ENCODE peak calls at places on chromosomes 16 and 17, in five cellular contexts. N is H1, H is IMR-90, T is fibroblast of lung, X is MM.1S. F is an unnamed sample. For H3K27me3, the result is how much of the 10 kb centered on the place peaks cover.

GRCh38 chr16:17117906-17118577 is 352.7 kb downstream of the XYLT1 start:
- DNase-seq in X (no peak), T (no peak), N (no peak), H (no peak), F (no peak)

GRCh38 chr16:66935319-66936011 is at the start of gene CES2:
- DNase-seq in H (peak), N (no peak), T (peak), X (no peak), F (peak)

GRCh38 chr17:7842380-7842949 is 8.4 kb downstream of the KDM6B start:
- DNase-seq in X (peak), H (peak), T (peak), N (no peak), F (peak)

GRCh38 chr16:47925811-47926460 is 229.9 kb downstream of the ABCC12 start:
- DNase-seq in T (peak), H (peak), N (no peak), X (no peak), F (peak)

GRCh38 chr16:10514369-10515055 is 65.9 kb downstream of the EMP2 start:
- DNase-seq in X (peak), N (no peak), H (peak), T (peak), F (peak)

GRCh38 chr16:56880685-56881084 is 15.7 kb downstream of the SLC12A3 start:
- DNase-seq in H (no peak), T (no peak), N (no peak), X (no peak), F (no peak)

GRCh38 chr17:2904135-2904534 is 107.9 kb downstream of the RAP1GAP2 start:
- DNase-seq in N (no peak), X (no peak), H (peak), T (peak), F (no peak)

GRCh38 chr17:62778990-62779681 is 29.0 kb downstream of the MARCHF10 start:
- DNase-seq in N (no peak), T (peak), H (peak), X (no peak), F (peak)

GRCh38 chr16:80046848-80047247 is 446.3 kb upstream of the MAF start:
- DNase-seq in T (no peak), N (no peak), X (no peak), H (no peak), F (no peak)

GRCh38 chr16:83392743-83393142 is 415.0 kb upstream of the HSBP1 start:
- DNase-seq in X (no peak), T (peak), N (no peak), H (no peak), F (no peak)

GRCh38 chr17:8326591-8327583 is 12.8 kb upstream of the ODF4 start:
- DNase-seq in H (no peak), N (no peak), X (no peak), T (peak), F (no peak)

GRCh38 chr17:48532261-48532660 is 1.4 kb upstream of the HOXB1 start:
- DNase-seq in N (no peak), X (no peak), H (no peak), T (no peak), F (no peak)
- H3K27me3 ChIP-seq in N (half or more), X (under half), H (under half), T (under half), F (under half)

GRCh38 chr17:11391134-11391533 is 150.1 kb downstream of the SHISA6 start:
- DNase-seq in T (no peak), N (no peak), H (no peak), X (no peak), F (no peak)
- H3K4me2 ChIP-seq in T (no peak), N (no peak), H (no peak), X (no peak), F (no peak)

GRCh38 chr16:2471016-2471652 is at the start of gene NTN3:
- DNase-seq in H (no peak), T (no peak), X (no peak), N (no peak), F (peak)

GRCh38 chr16:2473425-2473926 is 1.5 kb upstream of the TBC1D24 start:
- DNase-seq in T (no peak), N (no peak), H (no peak), X (no peak), F (peak)

GRCh38 chr16:2472885-2473284 is 1.8 kb downstream of the NTN3 start:
- DNase-seq in N (no peak), T (no peak), X (no peak), H (no peak), F (peak)

GRCh38 chr16:2471653-2472487 is 773 bp downstream of the NTN3 start:
- DNase-seq in N (no peak), T (no peak), X (no peak), H (no peak), F (no peak)

GRCh38 chr16:2472488-2472864 is 1.4 kb downstream of the NTN3 start:
- DNase-seq in T (no peak), X (no peak), H (no peak), N (no peak), F (no peak)
- H3K27me3 ChIP-seq in T (under half), X (half or more), H (under half), N (under half), F (under half)

DNA sequence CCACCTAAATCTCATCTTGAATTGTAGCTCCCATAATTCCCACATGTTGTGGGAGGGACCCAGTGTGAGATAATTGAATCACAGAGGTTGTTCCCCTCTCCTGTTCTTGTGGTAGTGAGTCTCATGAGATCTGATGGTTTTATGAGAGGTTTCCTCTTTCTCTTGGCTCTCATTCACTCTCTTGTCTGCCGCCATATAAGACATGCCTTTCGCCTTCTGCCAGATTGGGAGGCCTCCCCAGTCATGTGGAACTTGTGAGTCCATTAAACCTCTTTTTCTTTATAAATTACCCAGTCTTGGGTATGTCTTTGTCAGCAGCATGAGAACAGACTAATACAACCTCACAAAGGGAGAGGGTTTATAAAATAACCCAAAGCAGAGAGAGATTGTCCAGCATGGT is 367.4 kb downstream of the SNX29 start:
- DNase-seq in N (no peak), X (no peak), H (no peak), T (no peak), F (no peak)
- H3K4me2 ChIP-seq in N (no peak), X (no peak), H (no peak), T (no peak), F (no peak)

GRCh38 chr17:77827461-77827968 is 131.0 kb upstream of the TNRC6C start:
- DNase-seq in X (no peak), N (no peak), H (no peak), T (no peak), F (no peak)

GRCh38 chr17:77827039-77827438 is 131.5 kb upstream of the TNRC6C start:
- DNase-seq in H (no peak), N (no peak), X (no peak), T (no peak), F (no peak)

GRCh38 chr17:77825621-77826020 is 132.9 kb upstream of the TNRC6C start:
- DNase-seq in T (no peak), H (no peak), X (no peak), N (no peak), F (no peak)

GRCh38 chr17:77824780-77825280 is 133.7 kb upstream of the TNRC6C start:
- DNase-seq in H (no peak), T (no peak), N (no peak), X (no peak), F (no peak)

DNA sequence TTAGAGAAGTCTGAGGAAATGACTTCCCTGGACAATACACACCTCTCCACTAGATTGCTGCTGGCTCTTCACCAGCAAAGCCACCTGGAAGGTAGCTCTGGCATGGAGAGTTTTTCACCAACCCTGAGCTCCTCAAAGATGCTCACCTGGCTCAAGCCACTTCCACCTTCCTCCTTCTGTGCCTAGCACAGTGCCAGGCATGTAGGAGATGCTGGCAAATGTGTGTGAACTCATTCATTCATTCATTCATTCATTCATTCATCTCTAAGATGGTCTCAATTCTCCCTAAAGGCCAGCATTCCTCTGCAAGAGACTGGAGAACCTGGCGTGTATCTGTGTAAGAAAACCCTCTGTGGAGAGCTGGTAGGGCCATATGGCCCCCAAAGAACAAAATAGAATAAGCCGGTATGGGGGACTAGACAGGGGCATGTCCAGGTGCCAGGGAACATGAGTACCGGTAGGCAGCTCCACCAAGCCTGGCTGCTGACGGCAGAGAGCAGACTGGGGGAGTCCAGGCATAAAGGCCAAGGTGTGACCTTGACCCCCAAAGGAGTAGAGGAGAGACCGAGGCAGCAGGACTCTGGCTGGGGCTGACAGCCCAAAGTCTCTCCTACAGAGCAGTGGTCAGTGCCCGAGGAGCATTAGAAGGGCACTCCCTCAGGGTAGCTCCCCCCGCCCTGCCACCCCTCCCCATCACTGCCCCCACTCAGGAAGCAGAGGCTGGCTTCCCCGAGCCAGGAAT is 132.2 kb upstream of the TNRC6C start:
- DNase-seq in X (no peak), T (no peak), H (no peak), N (no peak), F (no peak)
- H3K27me3 ChIP-seq in X (half or more), T (under half), H (under half), N (under half), F (under half)

GRCh38 chr16:21239646-21240045 is 6.1 kb downstream of the ANKS4B start:
- DNase-seq in N (no peak), H (no peak), T (no peak), X (no peak), F (no peak)

GRCh38 chr16:21233045-21233520 is 416 bp upstream of the ANKS4B start:
- DNase-seq in X (no peak), T (no peak), N (no peak), H (no peak), F (no peak)

GRCh38 chr16:21233521-21234150 is at the start of gene ANKS4B:
- DNase-seq in T (no peak), X (no peak), H (no peak), N (no peak), F (no peak)

GRCh38 chr16:21235199-21235585 is 1.7 kb downstream of the ANKS4B start:
- DNase-seq in H (no peak), T (no peak), X (no peak), N (no peak), F (no peak)

DNA sequence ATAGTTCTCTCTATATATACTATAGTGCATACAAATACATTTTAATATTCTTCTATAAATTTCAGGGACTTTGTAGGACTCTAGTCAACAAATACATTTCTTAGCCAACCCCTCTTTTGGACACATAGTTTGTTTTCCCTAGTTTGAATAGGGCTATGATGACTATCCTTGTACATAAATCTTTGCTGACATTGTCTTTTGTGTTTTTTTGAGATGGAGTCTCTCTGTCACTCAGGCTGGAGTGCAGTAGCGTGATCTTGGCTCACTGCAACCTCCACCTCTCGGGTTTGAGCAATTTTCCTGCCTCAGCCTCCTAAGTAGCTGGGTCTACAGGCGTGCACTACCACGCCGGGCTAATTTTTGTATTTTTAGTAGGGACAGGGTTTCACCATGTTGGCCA is 3.3 kb downstream of the ANKS4B start:
- DNase-seq in N (no peak), X (no peak), H (no peak), T (no peak), F (no peak)
- H3K4me2 ChIP-seq in N (no peak), X (no peak), H (no peak), T (no peak), F (no peak)

DNA sequence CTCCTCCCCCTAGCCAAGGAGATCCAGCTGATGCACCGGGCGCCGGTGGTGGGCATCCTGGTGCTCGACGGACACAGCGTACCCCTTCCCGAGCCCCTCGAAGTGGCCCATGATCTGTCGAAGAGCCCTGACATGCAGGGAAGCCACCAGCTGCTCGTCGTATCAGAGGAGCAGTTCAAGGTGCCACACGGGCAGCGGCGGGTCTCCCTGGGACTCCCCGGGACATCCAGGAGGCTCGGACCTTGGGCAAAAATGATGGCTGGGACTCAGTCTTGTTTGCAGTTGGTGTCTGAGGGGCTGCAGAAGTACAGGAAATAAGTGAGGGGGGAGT is 15.8 kb upstream of the MYO15B start:
- DNase-seq in T (no peak), N (no peak), X (no peak), H (no peak), F (no peak)
- H3K27me3 ChIP-seq in T (under half), N (under half), X (under half), H (under half), F (under half)

GRCh38 chr16:1049113-1049975 is 23.2 kb upstream of the SSTR5 start:
- DNase-seq in N (no peak), H (no peak), T (no peak), X (no peak), F (no peak)
- H3K4me2 ChIP-seq in N (peak), H (no peak), T (no peak), X (no peak), F (no peak)

F was measured in PC-9.